ENCODE peak calls at places on chromosomes 11 and 22, in eight cellular contexts. K is mammary epithelial cell; T is activated CD8-positive, alpha-beta memory T cell treated with anti-CD3 and anti-CD28 coated beads, Interleukin-2, amount 50 U/mL, for 4 hours; P is left ventricle myocardium inferior; X is fibroblast of the conjunctiva; Y is GM23338; Z is germinal center; U is lung. N is an unnamed sample.

GRCh38 chr11:32374261-32374711 is 61.1 kb downstream of the WT1 start:
- DNase-seq in T (no peak), K (no peak), Y (peak), P (no peak), X (no peak), U (no peak), Z (peak), N (no peak)

GRCh38 chr11:17846852-17847453 is 112.4 kb downstream of the KCNC1 start:
- DNase-seq in Z (no peak), U (no peak), T (no peak), K (peak), X (peak), Y (peak), P (no peak), N (no peak)

GRCh38 chr11:34348919-34349318 is 8.9 kb downstream of the ABTB2 start:
- DNase-seq in U (no peak), Y (no peak), X (no peak), Z (no peak), T (no peak), P (no peak), K (no peak), N (no peak)

GRCh38 chr11:67627394-67627787 is 2.3 kb downstream of the NUDT8 start:
- DNase-seq in X (no peak), P (no peak), Z (no peak), K (no peak), T (no peak), Y (no peak), U (no peak), N (no peak)

GRCh38 chr11:60994450-60995135 is 23.1 kb downstream of the CD6 start:
- DNase-seq in Y (no peak), X (no peak), K (no peak), Z (no peak), P (no peak), T (no peak), U (no peak), N (no peak)

GRCh38 chr11:55342901-55343300 is at the start of gene OR4A16:
- DNase-seq in P (no peak), K (no peak), Y (no peak), T (no peak), X (no peak), Z (no peak), U (no peak), N (no peak)

GRCh38 chr11:19578871-19579270 is 133.8 kb upstream of the NAV2 start:
- DNase-seq in K (no peak), P (no peak), Z (no peak), U (no peak), X (no peak), T (no peak), Y (no peak), N (no peak)

GRCh38 chr22:46457502-46458488 is 79.6 kb downstream of the CELSR1 start:
- DNase-seq in Z (no peak), T (no peak), K (peak), Y (no peak), U (no peak), P (no peak), X (no peak), N (no peak)

GRCh38 chr11:68678031-68678441 is 6.3 kb upstream of the GAL start:
- DNase-seq in Z (no peak), K (no peak), Y (no peak), U (no peak), X (no peak), T (no peak), P (no peak), N (no peak)

GRCh38 chr11:63837027-63837688 is 1.8 kb upstream of the MARK2 start:
- DNase-seq in U (peak), Y (peak), P (peak), Z (peak), T (peak), X (peak), K (peak), N (no peak)

GRCh38 chr11:47264119-47264915 is 5.6 kb upstream of the MADD start:
- DNase-seq in Y (no peak), U (no peak), Z (no peak), T (no peak), P (no peak), K (no peak), X (no peak), N (no peak)

GRCh38 chr11:126992804-126993111 is 7.8 kb downstream of the KIRREL3 start:
- DNase-seq in T (no peak), K (peak), X (no peak), Y (no peak), P (no peak), U (no peak), Z (no peak), N (peak)

GRCh38 chr11:31699066-31699465 is 112.1 kb downstream of the PAX6 start:
- DNase-seq in K (no peak), X (no peak), P (no peak), Y (no peak), Z (no peak), U (no peak), T (no peak), N (no peak)

GRCh38 chr11:64225608-64226506 is at the start of the genes NUDT22 and TRPT1:
- DNase-seq in K (peak), P (peak), T (peak), Y (peak), Z (peak), U (peak), X (peak), N (no peak)

GRCh38 chr11:8294251-8294935 is 30.7 kb upstream of the LMO1 start:
- DNase-seq in T (no peak), Y (no peak), U (no peak), K (no peak), P (no peak), X (no peak), Z (no peak), N (no peak)

GRCh38 chr11:48111941-48112340 is 104.7 kb upstream of the OR4B1 start:
- DNase-seq in K (no peak), X (no peak), T (no peak), Y (no peak), P (no peak), Z (no peak), U (no peak), N (no peak)

GRCh38 chr11:45900916-45901617 is 6.0 kb downstream of the FREY1 start:
- DNase-seq in U (no peak), X (no peak), P (no peak), T (no peak), K (no peak), Y (peak), Z (no peak), N (no peak)

GRCh38 chr22:19756288-19757128 is 4.1 kb upstream of the TBX1 start:
- DNase-seq in Y (peak), U (peak), K (peak), T (peak), X (no peak), P (no peak), Z (peak), N (no peak)

GRCh38 chr11:118415739-118416068 is 14.3 kb downstream of the ATP5MG start:
- DNase-seq in U (no peak), Y (peak), X (peak), T (no peak), K (peak), P (no peak), Z (peak), N (peak)

GRCh38 chr11:75553182-75553581 is 8.9 kb upstream of the SERPINH1 start:
- DNase-seq in K (no peak), Z (no peak), Y (no peak), T (no peak), U (no peak), X (no peak), P (no peak), N (no peak)

GRCh38 chr11:26204110-26204509 is 127.8 kb upstream of the ANO3 start:
- DNase-seq in U (no peak), X (no peak), T (no peak), K (no peak), Y (no peak), Z (no peak), P (no peak), N (no peak)

GRCh38 chr11:2930705-2931415 is 1.6 kb upstream of the PHLDA2 start:
- DNase-seq in Z (peak), K (peak), Y (peak), P (peak), T (peak), X (no peak), U (peak), N (no peak)

GRCh38 chr22:42154293-42154692 is 23.7 kb upstream of the CYP2D6 start:
- DNase-seq in Y (no peak), U (no peak), X (no peak), K (no peak), T (no peak), P (no peak), Z (no peak), N (no peak)

GRCh38 chr11:94781822-94782221 is 13.7 kb downstream of the AMOTL1 start:
- DNase-seq in P (no peak), Z (no peak), T (no peak), U (no peak), Y (no peak), K (peak), X (peak), N (no peak)

GRCh38 chr11:128399186-128399585 is 188.2 kb downstream of the ETS1 start:
- DNase-seq in Z (peak), U (no peak), K (peak), T (no peak), P (no peak), X (no peak), Y (no peak), N (peak)

GRCh38 chr11:60978546-60979380 is 7.3 kb downstream of the CD6 start:
- DNase-seq in Z (no peak), T (peak), Y (no peak), P (no peak), X (no peak), U (no peak), K (peak), N (no peak)

GRCh38 chr22:36946436-36947158 is 33.2 kb downstream of the CSF2RB start:
- DNase-seq in U (no peak), Z (no peak), P (no peak), K (no peak), Y (no peak), T (no peak), X (no peak), N (no peak)

N was measured in GM04504.